ENCODE peak calls at places on chromosomes 12 and 14, in five cellular contexts. F, M, C, U and K are unnamed samples.

GRCh38 chr12:50257226-50258166 is 25.8 kb downstream of the LIMA1 start:
- DNase-seq in F (no peak), U (no peak), M (no peak), C (peak; percentile 80), K (no peak)

GRCh38 chr14:67734675-67735074 is 33.0 kb downstream of the RDH12 start:
- DNase-seq in C (no peak), F (no peak), M (no peak), U (no peak), K (no peak)

GRCh38 chr12:9607816-9608215 is at the start of gene KLRB1:
- DNase-seq in U (no peak), M (no peak), F (no peak), C (no peak), K (no peak)

GRCh38 chr12:60172266-60172665 is 576.4 kb downstream of the SLC16A7 start:
- DNase-seq in M (no peak), F (no peak), U (no peak), C (peak; percentile 68), K (no peak)

GRCh38 chr12:130701402-130701744 is 14.7 kb downstream of the RIMBP2 start:
- DNase-seq in M (no peak), F (no peak), C (no peak), U (no peak), K (no peak)

GRCh38 chr14:33737446-33737845 is 213.4 kb downstream of the EGLN3 start:
- DNase-seq in C (peak; percentile 48), M (no peak), F (no peak), U (no peak), K (no peak)

GRCh38 chr14:92729632-92730358 is 18.6 kb downstream of the LGMN start:
- DNase-seq in U (no peak), F (no peak), M (peak; percentile 47), C (peak; percentile 48), K (peak; percentile 59)

GRCh38 chr12:6285063-6285477 is 25.4 kb upstream of the PLEKHG6 start:
- DNase-seq in C (peak; percentile 41), F (peak; percentile 95), M (peak; percentile 87), U (peak; percentile 74), K (no peak)

GRCh38 chr12:120584343-120585149 is 3.3 kb upstream of the POP5 start:
- DNase-seq in U (peak; percentile 78), F (peak; percentile 29), C (no peak), M (peak; percentile 73), K (no peak)

GRCh38 chr12:48832321-48833060 is 14.2 kb downstream of the CACNB3 start:
- DNase-seq in C (no peak), M (no peak), F (no peak), U (no peak), K (no peak)

GRCh38 chr12:27588786-27589185 is 64.8 kb downstream of the PPFIBP1 start:
- DNase-seq in M (no peak), U (no peak), F (no peak), C (peak; percentile 28), K (no peak)

GRCh38 chr12:80709811-80710726 is 2.6 kb downstream of the MYF6 start:
- DNase-seq in F (no peak), M (peak; percentile 44), U (peak; percentile 50), C (no peak), K (no peak)

GRCh38 chr12:106238146-106238545 is 9.7 kb downstream of the CKAP4 start:
- DNase-seq in C (no peak), M (no peak), F (no peak), U (no peak), K (no peak)

GRCh38 chr12:123533672-123534643 is at the start of gene RILPL1:
- DNase-seq in C (no peak), U (peak; percentile 66), M (peak; percentile 85), F (peak; percentile 79), K (no peak)

GRCh38 chr12:2198088-2198501 is 145.3 kb downstream of the CACNA1C start:
- DNase-seq in F (no peak), U (no peak), C (peak; percentile 22), M (no peak), K (no peak)

GRCh38 chr14:90554341-90554740 is 157.5 kb downstream of the CALM1 start:
- DNase-seq in C (peak; percentile 28), M (no peak), U (no peak), F (no peak), K (no peak)

GRCh38 chr12:9702239-9702638 is 30.7 kb downstream of the CLECL1 start:
- DNase-seq in C (no peak), U (no peak), F (no peak), M (no peak), K (no peak)

GRCh38 chr12:25436206-25436912 is 116.7 kb downstream of the LMNTD1 start:
- DNase-seq in U (no peak), F (peak; percentile 63), M (peak; percentile 47), C (peak; percentile 66), K (peak; percentile 72)

GRCh38 chr14:41299924-41300323 is 306.8 kb upstream of the LRFN5 start:
- DNase-seq in C (no peak), M (no peak), F (no peak), U (no peak), K (no peak)
- TF ChIP-seq CTCF in C (no peak), M (no peak), F (no peak), U (peak; percentile 36), K (no peak)

GRCh38 chr14:99530407-99530806 is 49.2 kb downstream of the CCNK start:
- DNase-seq in M (no peak), C (no peak), F (no peak), U (no peak), K (no peak)

GRCh38 chr14:99532310-99532709 is 51.1 kb downstream of the CCNK start:
- DNase-seq in M (no peak), F (no peak), C (no peak), U (no peak), K (no peak)

GRCh38 chr14:99527427-99528076 is 46.3 kb downstream of the CCNK start:
- DNase-seq in C (no peak), M (no peak), F (no peak), U (no peak), K (no peak)

GRCh38 chr14:99531221-99532096 is 50.2 kb downstream of the CCNK start:
- DNase-seq in U (no peak), F (no peak), M (no peak), C (peak; percentile 21), K (no peak)

GRCh38 chr14:99529899-99530298 is 48.7 kb downstream of the CCNK start:
- DNase-seq in F (no peak), M (no peak), C (no peak), U (no peak), K (no peak)
- TF ChIP-seq CTCF in F (no peak), M (no peak), C (no peak), U (no peak), K (no peak)

GRCh38 chr14:96795443-96795842 is 1.7 kb upstream of the VRK1 start:
- DNase-seq in M (no peak), C (no peak), F (no peak), U (no peak), K (no peak)

GRCh38 chr14:96799489-96800056 is 2.4 kb downstream of the VRK1 start:
- DNase-seq in U (no peak), C (no peak), F (no peak), M (no peak), K (no peak)

GRCh38 chr14:96796851-96797187 is 363 bp upstream of the VRK1 start:
- DNase-seq in M (no peak), F (no peak), U (no peak), C (no peak), K (no peak)

GRCh38 chr14:96797943-96798349 is 764 bp downstream of the VRK1 start:
- DNase-seq in F (peak; percentile 9), C (no peak), U (peak; percentile 65), M (peak; percentile 43), K (no peak)

DNA sequence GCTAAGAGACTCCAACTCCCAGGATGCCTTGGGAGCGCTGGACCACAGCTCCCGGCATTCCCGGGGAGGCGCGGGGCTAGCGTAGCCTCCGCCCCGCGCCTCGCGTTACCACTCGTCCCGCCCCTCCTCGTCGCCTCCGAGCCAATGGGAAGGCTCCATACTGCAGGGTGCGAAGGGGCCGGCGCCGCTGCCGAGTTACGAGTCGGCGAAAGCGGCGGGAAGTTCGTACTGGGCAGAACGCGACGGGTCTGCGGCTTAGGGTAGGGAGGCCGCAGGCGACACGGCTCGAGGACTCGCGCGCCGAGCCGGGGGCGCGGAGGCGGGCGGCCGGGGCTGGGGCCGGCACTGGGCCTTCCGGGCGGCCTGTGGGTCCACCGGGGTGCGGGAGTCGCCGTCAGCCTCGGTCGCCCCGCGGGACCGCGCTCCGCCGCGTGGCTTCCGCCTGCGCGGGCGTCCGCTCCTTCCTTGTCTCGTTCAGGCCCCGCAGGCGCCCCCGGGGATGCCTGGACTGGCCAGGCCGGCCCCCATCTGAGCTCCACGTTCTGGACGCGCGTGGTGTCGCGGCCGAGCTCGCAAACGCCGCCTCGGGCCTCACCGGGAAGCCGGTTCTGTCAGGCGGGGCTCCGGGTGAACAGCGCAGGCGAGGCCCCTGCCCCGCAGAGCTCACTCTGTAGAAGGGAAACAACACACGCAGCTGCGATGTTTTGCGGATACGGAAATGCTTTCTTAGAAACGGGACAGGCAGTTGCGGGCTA is at the start of gene VRK1:
- DNase-seq in M (peak; percentile 96), F (peak; percentile 85), U (peak; percentile 99), C (peak; percentile 89), K (peak; percentile 80)
- TF ChIP-seq CTCF in M (no peak), F (no peak), U (no peak), C (no peak), K (no peak)

DNA sequence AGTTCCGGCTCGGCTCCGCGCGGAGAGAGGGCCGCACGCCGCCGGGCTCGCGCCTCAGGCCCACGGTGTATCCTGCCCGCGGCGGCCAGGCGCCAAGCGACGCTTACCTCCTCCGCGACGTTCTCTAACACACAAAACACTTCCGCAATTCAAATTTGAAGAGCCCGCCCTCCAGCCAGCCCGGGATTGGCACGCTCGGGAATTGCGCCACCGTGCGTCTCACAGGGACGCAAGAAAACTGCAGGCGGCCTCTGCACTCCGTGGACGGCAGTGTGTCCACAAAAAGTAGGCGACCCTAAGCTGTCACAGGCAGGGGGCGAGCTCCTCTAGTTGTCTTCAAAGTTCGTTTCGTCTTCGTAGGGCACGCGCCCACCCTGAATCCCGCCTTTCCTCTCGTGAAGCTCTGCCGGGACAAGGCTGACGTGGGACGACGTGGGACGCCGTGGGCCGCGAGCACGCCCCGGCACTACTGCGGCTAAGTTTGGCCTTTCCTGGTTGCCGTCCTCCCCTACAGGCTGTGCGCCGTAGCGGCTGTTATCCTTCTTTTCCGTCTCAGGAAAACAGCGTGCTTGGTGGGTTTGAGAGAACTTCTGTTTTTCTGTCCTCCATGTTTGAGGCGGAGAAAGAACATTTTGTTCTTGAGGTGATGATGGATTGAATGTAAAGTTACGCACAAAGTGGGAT is at the start of gene MIS18BP1:
- DNase-seq in M (peak; percentile 90), U (peak; percentile 95), F (peak; percentile 86), C (peak; percentile 91), K (peak; percentile 88)
- TF ChIP-seq CTCF in M (peak; percentile 82), U (peak; percentile 76), F (peak; percentile 66), C (peak; percentile 80), K (peak; percentile 68)

DNA sequence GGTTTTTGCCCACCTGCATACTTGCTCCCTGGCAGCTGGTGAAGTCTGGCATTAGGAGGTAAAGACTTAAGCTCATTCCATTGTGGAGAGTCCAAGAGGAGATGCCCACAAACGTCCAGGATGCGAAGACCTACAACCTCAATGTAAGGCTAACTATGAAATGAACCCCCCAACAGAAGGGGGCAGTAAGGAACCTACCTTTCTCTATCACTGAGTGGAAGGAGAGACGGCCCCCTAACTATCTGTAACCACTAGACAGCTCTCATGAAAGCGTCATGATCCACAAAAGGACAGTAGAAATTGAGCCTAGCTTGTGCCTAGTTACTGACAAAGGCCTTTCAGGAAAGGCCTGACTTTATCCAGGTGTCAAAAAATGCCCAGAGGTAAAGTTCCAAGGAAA is 55.3 kb downstream of the ZFYVE21 start:
- DNase-seq in C (no peak), U (no peak), F (no peak), M (no peak), K (no peak)
- TF ChIP-seq CTCF in C (no peak), U (no peak), F (no peak), M (no peak), K (no peak)